ENCODE peak calls at places on chromosomes 11 and 22, in ten cellular contexts. B is OCI-LY7, R is IMR-90, U is esophagus muscularis mucosa, T is body of pancreas, D is hepatocyte, M is neural progenitor cell, C is tibial nerve, J is suprapubic skin, X is ovary. V is an unnamed sample.

GRCh38 chr11:103266167-103266831 is 157.1 kb downstream of the DYNC2H1 start:
- DNase-seq in X (no peak), D (no peak), M (no peak), B (no peak), T (no peak), R (no peak), C (no peak), J (no peak), U (no peak), V (no peak)

GRCh38 chr11:20303451-20303965 is 60.0 kb upstream of the HTATIP2 start:
- DNase-seq in M (peak; percentile 16), J (no peak), C (no peak), B (no peak), X (no peak), U (no peak), T (no peak), D (no peak), R (no peak), V (no peak)

GRCh38 chr11:85809881-85810280 is 1.1 kb downstream of the SYTL2 start:
- DNase-seq in X (no peak), R (no peak), M (peak; percentile 52), U (no peak), T (no peak), B (peak; percentile 18), C (no peak), D (peak; percentile 37), J (no peak), V (peak; percentile 76)

GRCh38 chr22:25404556-25404922 is 159.9 kb upstream of the GRK3 start:
- DNase-seq in J (peak; percentile 74), M (peak; percentile 45), B (no peak), X (no peak), D (peak; percentile 41), T (no peak), U (no peak), R (no peak), C (no peak), V (peak; percentile 39)

GRCh38 chr11:38460429-38460828 is 1862.4 kb upstream of the RAG2 start:
- DNase-seq in C (no peak), R (peak; percentile 3), J (no peak), T (no peak), D (no peak), B (no peak), U (no peak), X (no peak), M (no peak), V (no peak)

GRCh38 chr22:42314709-42315391 is 44.4 kb upstream of the TCF20 start:
- DNase-seq in J (no peak), R (no peak), B (no peak), D (no peak), X (no peak), M (no peak), C (no peak), T (no peak), U (no peak), V (no peak)

GRCh38 chr22:44710474-44711235 is 8.7 kb downstream of the PRR5 start:
- DNase-seq in R (no peak), J (no peak), D (no peak), B (peak; percentile 20), T (no peak), X (no peak), C (no peak), U (no peak), M (no peak), V (peak; percentile 64)

GRCh38 chr11:120023120-120023519 is 114.8 kb downstream of the TRIM29 start:
- DNase-seq in D (no peak), U (no peak), B (no peak), T (no peak), X (no peak), M (peak; percentile 41), J (no peak), C (no peak), R (no peak), V (no peak)

GRCh38 chr11:34238966-34239365 is 118.8 kb downstream of the ABTB2 start:
- DNase-seq in M (no peak), D (no peak), J (no peak), C (no peak), T (no peak), R (no peak), X (no peak), U (no peak), B (no peak), V (no peak)
- H3K4me1 ChIP-seq in M (peaks cover 27% of the 10 kb centered on the region), D (peaks cover 26% of the 10 kb centered on the region), J (peaks cover 17% of the 10 kb centered on the region), C (peaks cover 13% of the 10 kb centered on the region), T (peaks cover 14% of the 10 kb centered on the region), R (peaks cover 11% of the 10 kb centered on the region), X (peaks cover 2% of the 10 kb centered on the region), U (peaks cover 8% of the 10 kb centered on the region), B (peaks cover 30% of the 10 kb centered on the region), V (peaks cover 32% of the 10 kb centered on the region)

GRCh38 chr11:130474637-130475400 is 26.4 kb downstream of the ADAMTS15 start:
- DNase-seq in J (no peak), T (no peak), B (no peak), U (no peak), D (no peak), C (no peak), M (no peak), X (no peak), R (no peak), V (peak; percentile 29)

GRCh38 chr11:130475426-130476053 is 27.1 kb downstream of the ADAMTS15 start:
- DNase-seq in C (no peak), D (no peak), M (no peak), B (no peak), X (no peak), U (peak; percentile 77), R (no peak), J (no peak), T (no peak), V (no peak)

GRCh38 chr11:130476922-130477491 is 28.6 kb downstream of the ADAMTS15 start:
- DNase-seq in J (no peak), X (peak; percentile 30), U (peak; percentile 85), R (no peak), B (no peak), D (no peak), C (no peak), T (no peak), M (no peak), V (no peak)

GRCh38 chr11:130477646-130478203 is 29.3 kb downstream of the ADAMTS15 start:
- DNase-seq in R (peak; percentile 18), M (no peak), J (no peak), C (no peak), U (no peak), X (no peak), B (no peak), D (no peak), T (no peak), V (peak; percentile 14)

DNA sequence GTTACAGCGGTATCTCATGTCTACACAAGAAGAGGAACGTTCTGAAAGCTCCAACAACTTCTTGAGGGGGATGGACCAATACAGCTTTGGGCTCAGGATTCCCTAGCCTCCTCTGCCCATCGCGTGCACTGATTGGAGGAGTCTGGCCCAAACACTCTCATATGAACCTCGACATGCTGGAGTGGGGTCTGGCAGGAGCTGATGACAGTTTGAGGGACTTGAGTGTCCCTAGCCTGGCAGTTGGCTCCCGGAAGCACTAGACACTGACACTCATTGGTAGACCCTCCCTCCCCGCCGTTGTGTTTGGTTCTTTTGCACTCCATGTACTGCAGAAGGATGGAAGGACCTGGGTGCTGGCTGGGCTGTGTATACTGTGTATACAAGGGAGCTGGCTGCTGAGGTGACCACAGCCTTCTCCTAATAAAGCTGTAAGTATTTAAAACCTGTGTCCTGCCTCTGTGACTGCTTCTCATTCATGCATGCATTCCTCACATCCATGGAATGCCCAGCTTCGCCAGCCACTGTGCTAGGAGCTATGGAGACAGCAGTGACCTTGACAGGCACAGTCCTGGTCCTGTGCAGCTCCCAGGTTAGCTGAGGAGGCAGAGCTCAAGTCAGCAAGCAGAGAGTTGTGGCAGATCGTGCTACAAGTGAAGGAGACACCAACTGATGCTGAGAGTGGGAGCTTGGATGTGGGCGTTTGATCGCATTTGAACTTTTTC is 27.9 kb downstream of the ADAMTS15 start:
- DNase-seq in T (no peak), C (no peak), D (no peak), R (peak; percentile 10), B (no peak), M (no peak), J (no peak), X (peak; percentile 18), U (peak; percentile 87), V (peak; percentile 30)
- H3K4me3 ChIP-seq in T (no peak overlapping the region), C (no peak overlapping the region), D (no peak overlapping the region), R (no peak overlapping the region), B (no peak overlapping the region), M (no peak overlapping the region), J (no peak overlapping the region), X (no peak overlapping the region), U (no peak overlapping the region), V (no peak overlapping the region)

GRCh38 chr22:20123364-20124082 is 6.5 kb upstream of the TRMT2A start:
- DNase-seq in B (no peak), J (no peak), T (no peak), C (no peak), U (no peak), M (no peak), R (no peak), D (no peak), X (no peak), V (no peak)
- H3K36me3 ChIP-seq in B (peaks cover 98% of the 10 kb centered on the region), J (peaks cover 78% of the 10 kb centered on the region), T (no peaks in the 10 kb centered on the region), C (no peaks in the 10 kb centered on the region), U (peaks cover 77% of the 10 kb centered on the region), M (peaks cover 3% of the 10 kb centered on the region), R (peaks cover 69% of the 10 kb centered on the region), D (no peaks in the 10 kb centered on the region), X (no peaks in the 10 kb centered on the region), V (peaks cover 4% of the 10 kb centered on the region)

GRCh38 chr11:316031-316701 is 2.3 kb downstream of the IFITM1 start:
- DNase-seq in C (no peak), T (no peak), U (no peak), X (peak; percentile 64), D (no peak), B (no peak), J (peak; percentile 72), M (peak; percentile 50), R (no peak), V (no peak)

GRCh38 chr11:316891-317291 is 3.1 kb downstream of the IFITM1 start:
- DNase-seq in C (no peak), R (no peak), D (no peak), U (no peak), B (no peak), J (no peak), X (no peak), T (no peak), M (no peak), V (no peak)

GRCh38 chr11:315051-315481 is 1.2 kb downstream of the IFITM1 start:
- DNase-seq in D (no peak), B (no peak), M (no peak), R (no peak), U (no peak), T (no peak), C (no peak), J (no peak), X (no peak), V (no peak)

GRCh38 chr11:313787-314547 is at the start of gene IFITM1:
- DNase-seq in C (no peak), M (peak; percentile 60), T (no peak), D (peak; percentile 62), X (peak; percentile 71), R (peak; percentile 84), B (peak; percentile 73), U (no peak), J (peak; percentile 64), V (peak; percentile 38)

DNA sequence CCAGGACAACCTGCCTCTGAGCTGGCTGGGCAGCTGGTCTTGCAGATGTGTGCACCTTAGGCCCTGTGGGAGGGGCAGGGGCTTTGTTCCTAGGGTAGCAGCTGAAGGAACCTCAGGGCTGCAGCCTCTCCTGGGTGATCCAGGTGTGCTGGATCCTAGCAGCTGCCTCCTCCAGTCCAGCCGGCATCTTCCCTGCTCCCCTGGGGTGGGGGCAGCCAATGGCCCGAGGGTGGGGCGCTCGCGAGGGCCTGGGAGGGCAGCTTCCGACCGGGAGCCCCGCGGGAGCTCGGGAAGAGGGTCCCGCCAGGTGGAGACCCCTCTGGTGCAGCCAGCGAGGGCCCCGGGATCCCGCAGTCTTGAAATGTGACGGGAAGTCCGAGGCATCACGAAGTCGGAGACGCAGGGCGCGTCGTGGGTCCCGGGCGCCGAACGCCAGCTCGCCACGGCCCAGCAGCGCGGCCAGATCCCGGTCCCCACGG is 1.7 kb downstream of the IFITM1 start:
- DNase-seq in M (no peak), J (peak; percentile 62), U (no peak), C (no peak), T (no peak), B (no peak), R (no peak), X (no peak), D (no peak), V (peak; percentile 36)
- H3K4me1 ChIP-seq in M (peaks cover 58% of the 10 kb centered on the region), J (peaks cover 47% of the 10 kb centered on the region), U (peaks cover 48% of the 10 kb centered on the region), C (peaks cover 41% of the 10 kb centered on the region), T (peaks cover 18% of the 10 kb centered on the region), B (peaks cover 34% of the 10 kb centered on the region), R (peaks cover 21% of the 10 kb centered on the region), X (peaks cover 15% of the 10 kb centered on the region), D (peaks cover 42% of the 10 kb centered on the region), V (peaks cover 9% of the 10 kb centered on the region)